ENCODE peak calls at places on chromosome 10, in seven cellular contexts. W is A172; K is Daoy; G is H9; F is type B pancreatic cell; P is activated CD4-positive, alpha-beta T cell treated with anti-CD3 and anti-CD28 coated beads for 24 hours; B is hepatic stellate cell. X is an unnamed sample.

GRCh38 chr10:12427276-12427675 is 77.9 kb downstream of the CAMK1D start:
- DNase-seq in W (no peak), K (no peak), G (no peak), F (no peak), P (no peak), B (no peak), X (no peak)

GRCh38 chr10:32338262-32338661 is 8.7 kb downstream of the EPC1 start:
- DNase-seq in W (peak), K (no peak), G (no peak), F (no peak), P (no peak), B (no peak), X (no peak)

GRCh38 chr10:6014241-6014761 is 37.0 kb upstream of the IL15RA start:
- DNase-seq in W (peak), K (peak), G (peak), F (no peak), P (no peak), B (peak), X (no peak)

GRCh38 chr10:96043157-96043894 is at the start of gene CCNJ:
- DNase-seq in W (peak), K (peak), G (peak), F (peak), P (peak), B (peak), X (peak)

GRCh38 chr10:80185522-80186299 is 19.6 kb downstream of the ANXA11 start:
- DNase-seq in W (no peak), K (no peak), G (no peak), F (no peak), P (no peak), B (no peak), X (no peak)

GRCh38 chr10:70917635-70918034 is 29.3 kb upstream of the PCBD1 start:
- DNase-seq in W (no peak), K (no peak), G (no peak), F (no peak), P (no peak), B (no peak), X (no peak)

GRCh38 chr10:123655763-123656162 is 10.4 kb upstream of the GPR26 start:
- DNase-seq in W (no peak), K (peak), G (peak), F (no peak), P (no peak), B (no peak), X (no peak)

GRCh38 chr10:91380873-91381561 is 29.1 kb upstream of the HECTD2 start:
- DNase-seq in W (no peak), K (peak), G (no peak), F (no peak), P (no peak), B (no peak), X (no peak)

GRCh38 chr10:132447446-132448247 is 50.6 kb downstream of the PWWP2B start:
- DNase-seq in W (peak), K (peak), G (peak), F (no peak), P (peak), B (no peak), X (no peak)

GRCh38 chr10:86079088-86079487 is 287.5 kb downstream of the GRID1 start:
- DNase-seq in W (peak), K (peak), G (peak), F (peak), P (no peak), B (no peak), X (no peak)

GRCh38 chr10:86363184-86363832 is 3.3 kb downstream of the GRID1 start:
- DNase-seq in W (no peak), K (no peak), G (peak), F (no peak), P (no peak), B (no peak), X (no peak)

GRCh38 chr10:69073025-69073424 is 14.9 kb upstream of the SRGN start:
- DNase-seq in W (no peak), K (no peak), G (no peak), F (no peak), P (no peak), B (no peak), X (no peak)

GRCh38 chr10:35216303-35216905 is 89.8 kb downstream of the CREM start:
- DNase-seq in W (peak), K (no peak), G (no peak), F (no peak), P (no peak), B (no peak), X (no peak)

GRCh38 chr10:86155034-86155656 is 211.4 kb downstream of the GRID1 start:
- DNase-seq in W (peak), K (no peak), G (peak), F (no peak), P (no peak), B (no peak), X (no peak)

GRCh38 chr10:80268266-80268665 is 21.2 kb downstream of the MAT1A start:
- DNase-seq in W (peak), K (peak), G (no peak), F (no peak), P (no peak), B (no peak), X (no peak)

GRCh38 chr10:44353721-44354120 is 31.2 kb downstream of the CXCL12 start:
- DNase-seq in W (no peak), K (no peak), G (no peak), F (no peak), P (no peak), B (no peak), X (no peak)

GRCh38 chr10:101959349-101959916 is 96.5 kb downstream of the ARMH3 start:
- DNase-seq in W (peak), K (no peak), G (no peak), F (no peak), P (no peak), B (no peak), X (no peak)

GRCh38 chr10:71532878-71533277 is 136.2 kb downstream of the CDH23 start:
- DNase-seq in W (no peak), K (no peak), G (no peak), F (no peak), P (no peak), B (no peak), X (no peak)

GRCh38 chr10:116708386-116708785 is 34.0 kb downstream of the HSPA12A start:
- DNase-seq in W (peak), K (peak), G (no peak), F (no peak), P (no peak), B (peak), X (no peak)